ENCODE peak calls at places on chromosome 13, in six cellular contexts. P is upper lobe of right lung; G is CD4-positive, alpha-beta T cell; M is activated naive CD8-positive, alpha-beta T cell treated with anti-CD3 and anti-CD28 coated beads, Interleukin-2, amount 10 ng/mL, durations not matched to agents 7 days and 5 days; H is naive B cell; W is left cardiac atrium. U is an unnamed sample.

GRCh38 chr13:101360525-101360924 is 55.8 kb downstream of the NALCN start:
- ATAC-seq in P (no peak), G (no peak), M (no peak), H (no peak), W (no peak), U (no peak)

GRCh38 chr13:50779443-50780200 is 63.9 kb downstream of the DLEU7 start:
- ATAC-seq in P (no peak), G (no peak), M (no peak), H (no peak), W (no peak), U (no peak)

GRCh38 chr13:106858910-106859309 is 291.0 kb upstream of the ARGLU1 start:
- ATAC-seq in P (no peak), G (no peak), M (no peak), H (no peak), W (no peak), U (no peak)

GRCh38 chr13:114194853-114195252 is 15.8 kb downstream of the CFAP97D2 start:
- ATAC-seq in P (no peak), G (peak; percentile 51), M (no peak), H (no peak), W (no peak), U (no peak)

GRCh38 chr13:51818771-51819511 is 15.0 kb upstream of the DHRS12 start:
- ATAC-seq in P (no peak), G (no peak), M (no peak), H (no peak), W (peak; percentile 38), U (peak; percentile 76)

GRCh38 chr13:46040763-46041162 is 11.8 kb downstream of the ZC3H13 start:
- ATAC-seq in P (no peak), G (no peak), M (no peak), H (no peak), W (peak; percentile 67), U (no peak)

GRCh38 chr13:110706570-110707378 is 858 bp upstream of the CARS2 start:
- ATAC-seq in P (no peak), G (no peak), M (no peak), H (no peak), W (no peak), U (no peak)

GRCh38 chr13:23790591-23791170 is 98.5 kb downstream of the MIPEP start:
- ATAC-seq in P (peak; percentile 44), G (no peak), M (no peak), H (no peak), W (peak; percentile 55), U (no peak)

GRCh38 chr13:74090397-74090796 is 43.8 kb downstream of the KLF12 start:
- ATAC-seq in P (no peak), G (no peak), M (no peak), H (no peak), W (no peak), U (no peak)

GRCh38 chr13:96032717-96033116 is 20.5 kb downstream of the UGGT2 start:
- ATAC-seq in P (no peak), G (no peak), M (no peak), H (no peak), W (no peak), U (no peak)

GRCh38 chr13:105202384-105202783 is 1333.1 kb downstream of the EFNB2 start:
- ATAC-seq in P (peak; percentile 75), G (no peak), M (no peak), H (no peak), W (no peak), U (no peak)

GRCh38 chr13:74132152-74132767 is 1.9 kb downstream of the KLF12 start:
- ATAC-seq in P (no peak), G (peak; percentile 11), M (no peak), H (no peak), W (no peak), U (no peak)

GRCh38 chr13:69950160-69950559 is 157.5 kb upstream of the ATXN8OS start:
- ATAC-seq in P (no peak), G (no peak), M (no peak), H (no peak), W (no peak), U (no peak)

GRCh38 chr13:43128504-43128929 is 105.1 kb downstream of the DNAJC15 start:
- ATAC-seq in P (no peak), G (no peak), M (no peak), H (no peak), W (peak; percentile 61), U (no peak)

GRCh38 chr13:51044023-51044665 is 66.9 kb downstream of the C13orf42 start:
- ATAC-seq in P (no peak), G (no peak), M (no peak), H (no peak), W (no peak), U (no peak)

GRCh38 chr13:113129480-113129879 is 6.9 kb downstream of the F10 start:
- ATAC-seq in P (no peak), G (no peak), M (no peak), H (no peak), W (no peak), U (no peak)

GRCh38 chr13:45016792-45017425 is 27.6 kb downstream of the GPALPP1 start:
- ATAC-seq in P (no peak), G (no peak), M (no peak), H (no peak), W (no peak), U (no peak)

GRCh38 chr13:36787181-36787580 is 31.8 kb upstream of the RFXAP start:
- ATAC-seq in P (no peak), G (no peak), M (no peak), H (no peak), W (no peak), U (no peak)

GRCh38 chr13:94093652-94094310 is 385.7 kb downstream of the DCT start:
- ATAC-seq in P (no peak), G (no peak), M (no peak), H (no peak), W (no peak), U (no peak)

GRCh38 chr13:110748271-110748670 is 34.8 kb downstream of the ING1 start:
- ATAC-seq in P (no peak), G (no peak), M (no peak), H (no peak), W (no peak), U (no peak)

GRCh38 chr13:43830481-43830873 is 43.7 kb upstream of the ENOX1 start:
- ATAC-seq in P (peak; percentile 23), G (no peak), M (no peak), H (no peak), W (peak; percentile 41), U (no peak)

GRCh38 chr13:24116103-24116502 is 44.4 kb upstream of the SPATA13 start:
- ATAC-seq in P (no peak), G (no peak), M (no peak), H (no peak), W (no peak), U (no peak)

GRCh38 chr13:44350775-44351504 is 22.7 kb upstream of the SERP2 start:
- ATAC-seq in P (peak; percentile 92), G (peak; percentile 73), M (no peak), H (no peak), W (no peak), U (no peak)

GRCh38 chr13:36530050-36530789 is 97.9 kb downstream of the CCNA1 start:
- ATAC-seq in P (peak; percentile 70), G (no peak), M (no peak), H (no peak), W (no peak), U (no peak)

GRCh38 chr13:99228737-99229691 is 28.4 kb downstream of the UBAC2 start:
- ATAC-seq in P (no peak), G (peak; percentile 30), M (peak; percentile 66), H (peak; percentile 72), W (peak; percentile 31), U (peak; percentile 98)

GRCh38 chr13:112213467-112214245 is 146.7 kb downstream of the SOX1 start:
- ATAC-seq in P (peak; percentile 88), G (no peak), M (no peak), H (no peak), W (no peak), U (no peak)

GRCh38 chr13:42354246-42355117 is 82.5 kb downstream of the AKAP11 start:
- ATAC-seq in P (peak; percentile 39), G (peak; percentile 58), M (peak; percentile 74), H (peak; percentile 32), W (peak; percentile 59), U (peak; percentile 74)

GRCh38 chr13:98293570-98294142 is 116.6 kb upstream of the RNF113B start:
- ATAC-seq in P (no peak), G (no peak), M (no peak), H (no peak), W (no peak), U (no peak)

GRCh38 chr13:20359335-20359734 is 127.2 kb upstream of the GJB6 start:
- ATAC-seq in P (no peak), G (no peak), M (no peak), H (no peak), W (no peak), U (no peak)

GRCh38 chr13:24119593-24120508 is 40.7 kb upstream of the SPATA13 start:
- ATAC-seq in P (peak; percentile 34), G (no peak), M (no peak), H (no peak), W (peak; percentile 76), U (no peak)

GRCh38 chr13:95814494-95814893 is 137.6 kb downstream of the DNAJC3 start:
- ATAC-seq in P (no peak), G (no peak), M (no peak), H (no peak), W (no peak), U (no peak)

GRCh38 chr13:45046445-45046844 is 57.1 kb downstream of the GPALPP1 start:
- ATAC-seq in P (no peak), G (no peak), M (no peak), H (no peak), W (no peak), U (no peak)

GRCh38 chr13:75416327-75417005 is 65.5 kb downstream of the TBC1D4 start:
- ATAC-seq in P (no peak), G (no peak), M (no peak), H (no peak), W (no peak), U (peak; percentile 68)

GRCh38 chr13:51469790-51470189 is 17.0 kb upstream of the INTS6 start:
- ATAC-seq in P (no peak), G (no peak), M (no peak), H (no peak), W (no peak), U (no peak)

GRCh38 chr13:32530841-32531253 is 7.7 kb downstream of the N4BP2L2 start:
- ATAC-seq in P (peak; percentile 77), G (peak; percentile 57), M (peak; percentile 78), H (peak; percentile 61), W (peak; percentile 74), U (peak; percentile 63)

GRCh38 chr13:77714119-77714755 is 16.8 kb downstream of the SLAIN1 start:
- ATAC-seq in P (no peak), G (no peak), M (no peak), H (no peak), W (no peak), U (no peak)

GRCh38 chr13:20891034-20891433 is 11.5 kb downstream of the XPO4 start:
- ATAC-seq in P (no peak), G (no peak), M (no peak), H (no peak), W (no peak), U (no peak)

GRCh38 chr13:78595819-78596700 is 7.3 kb downstream of the POU4F1 start:
- ATAC-seq in P (no peak), G (no peak), M (peak; percentile 33), H (no peak), W (peak; percentile 44), U (no peak)

U was measured in stimulated activated memory B cell treated with anti-CD40 and anti-IgM and Interleukin-4, amounts not matched to agents 10 μg/mL and 1 μg/mL and 100 μg/mL, for 72 hours.